ENCODE peak calls at places on chromosome 2, in eight cellular contexts. Y is MM.1S, S is HepG2, A is HCT116, X is small intestine, F is pancreas, J is BJ, N is choroid plexus epithelial cell. V is an unnamed sample.

GRCh38 chr2:28391564-28392296 is 928 bp upstream of the FOSL2 start:
- DNase-seq in A (peak; percentile 65), Y (peak; percentile 87), F (peak; percentile 80), N (peak; percentile 91), S (peak; percentile 72), J (peak; percentile 55), X (peak; percentile 99), V (peak; percentile 78)

GRCh38 chr2:222315443-222316121 is 16.8 kb upstream of the PAX3 start:
- DNase-seq in J (no peak), Y (peak; percentile 5), N (no peak), F (no peak), S (no peak), A (no peak), X (no peak), V (no peak)

GRCh38 chr2:70827388-70827787 is 7.0 kb upstream of the CLEC4F start:
- DNase-seq in X (no peak), S (no peak), F (no peak), J (no peak), Y (no peak), A (no peak), N (no peak), V (no peak)

GRCh38 chr2:158723921-158724802 is 71.0 kb upstream of the DAPL1 start:
- DNase-seq in S (peak; percentile 63), N (no peak), F (no peak), Y (no peak), J (no peak), A (peak; percentile 35), X (peak; percentile 49), V (peak; percentile 64)

GRCh38 chr2:196482119-196483065 is 157.1 kb upstream of the CCDC150 start:
- DNase-seq in S (no peak), A (no peak), X (no peak), Y (no peak), N (peak; percentile 30), F (no peak), J (no peak), V (peak; percentile 54)

GRCh38 chr2:236562434-236562833 is 7.2 kb upstream of the ACKR3 start:
- DNase-seq in Y (peak; percentile 7), X (peak; percentile 37), J (no peak), A (peak; percentile 41), S (peak; percentile 55), F (peak; percentile 39), N (peak; percentile 47), V (peak; percentile 28)

GRCh38 chr2:28702415-28702859 is 49.2 kb upstream of the PPP1CB start:
- DNase-seq in J (no peak), S (peak; percentile 58), N (no peak), A (no peak), Y (no peak), F (peak; percentile 41), X (no peak), V (no peak)

GRCh38 chr2:55986001-55986400 is 62.4 kb upstream of the EFEMP1 start:
- DNase-seq in J (no peak), Y (no peak), N (no peak), F (no peak), S (no peak), X (no peak), A (no peak), V (no peak)

GRCh38 chr2:61759718-61760117 is 94.1 kb downstream of the FAM161A start:
- DNase-seq in F (no peak), Y (no peak), S (no peak), A (no peak), J (peak; percentile 16), X (no peak), N (peak; percentile 87), V (peak; percentile 75)

GRCh38 chr2:19358242-19359020 is at the start of gene OSR1:
- DNase-seq in A (no peak), F (no peak), N (peak; percentile 86), J (no peak), X (no peak), S (peak; percentile 53), Y (peak; percentile 24), V (peak; percentile 58)

GRCh38 chr2:219002395-219003266 is 9.4 kb upstream of the CRYBA2 start:
- DNase-seq in A (peak; percentile 60), N (peak; percentile 21), F (peak; percentile 86), S (peak; percentile 54), J (no peak), Y (peak; percentile 66), X (peak; percentile 72), V (peak; percentile 62)

GRCh38 chr2:60899230-60899891 is 18.0 kb downstream of the REL start:
- DNase-seq in N (no peak), A (no peak), X (no peak), F (no peak), Y (no peak), S (no peak), J (no peak), V (no peak)

GRCh38 chr2:205386109-205386508 is 296.2 kb upstream of the NRP2 start:
- DNase-seq in J (no peak), N (peak; percentile 75), X (no peak), F (no peak), S (no peak), Y (no peak), A (no peak), V (no peak)

GRCh38 chr2:127066942-127067341 is 40.0 kb downstream of the BIN1 start:
- DNase-seq in A (no peak), J (no peak), Y (no peak), X (no peak), F (no peak), N (peak; percentile 35), S (no peak), V (no peak)

GRCh38 chr2:53202063-53202462 is 565.5 kb upstream of the CHAC2 start:
- DNase-seq in A (peak; percentile 54), X (peak; percentile 2), F (peak; percentile 69), J (peak; percentile 9), N (peak; percentile 79), Y (no peak), S (peak; percentile 25), V (peak; percentile 94)

GRCh38 chr2:158724803-158725271 is 70.3 kb upstream of the DAPL1 start:
- DNase-seq in A (no peak), S (no peak), N (no peak), J (no peak), F (peak; percentile 22), X (peak; percentile 83), Y (no peak), V (peak; percentile 60)

GRCh38 chr2:223108376-223109100 is 56.5 kb downstream of the KCNE4 start:
- DNase-seq in X (no peak), F (no peak), Y (no peak), N (no peak), J (peak; percentile 61), S (no peak), A (no peak), V (no peak)

GRCh38 chr2:101467306-101467705 is 7.6 kb downstream of the RFX8 start:
- DNase-seq in Y (no peak), F (no peak), A (no peak), S (no peak), N (peak; percentile 22), X (no peak), J (no peak), V (no peak)

GRCh38 chr2:9665903-9666302 is 35.1 kb upstream of the YWHAQ start:
- DNase-seq in S (no peak), N (peak; percentile 87), F (no peak), J (peak; percentile 61), A (no peak), Y (no peak), X (no peak), V (no peak)

DNA sequence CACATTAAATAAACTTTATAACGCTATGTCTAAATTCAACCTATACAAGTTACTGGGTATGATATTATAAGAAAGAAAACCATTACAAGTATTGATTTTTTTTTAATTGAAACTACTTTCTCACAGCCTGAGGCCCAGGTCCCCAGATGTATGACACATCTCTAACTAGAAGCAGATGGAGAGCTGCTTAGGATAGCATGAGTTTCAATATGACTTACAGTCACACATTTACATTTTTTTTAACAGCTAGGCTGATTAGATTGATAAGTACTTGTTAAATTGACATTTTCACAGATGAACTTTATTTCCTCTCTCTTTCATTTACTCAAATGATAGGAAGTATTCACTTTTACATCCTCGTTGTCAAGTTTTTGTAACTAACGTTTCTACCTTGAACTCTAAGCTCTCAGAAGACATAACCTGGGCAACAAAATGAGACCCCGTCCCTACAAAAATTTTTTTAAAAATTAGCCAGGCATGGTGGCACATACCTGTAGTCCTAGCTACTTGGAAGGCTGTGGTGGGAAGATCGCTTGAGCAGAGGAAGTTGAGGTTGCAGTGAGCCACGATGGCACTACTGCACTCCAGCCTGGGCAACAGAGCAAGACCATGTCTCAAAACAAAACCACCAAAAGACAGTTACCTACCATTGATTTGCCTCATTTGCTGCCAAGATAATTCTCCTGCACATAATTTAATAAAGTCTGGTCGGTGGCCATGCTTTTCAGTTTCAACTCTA is 52.4 kb downstream of the STK39 start:
- DNase-seq in N (no peak), S (no peak), F (no peak), A (no peak), X (no peak), J (no peak), Y (no peak), V (no peak)
- H3K4me3 ChIP-seq in N (no peak overlapping the region), S (no peak overlapping the region), F (no peak overlapping the region), A (no peak overlapping the region), X (no peak overlapping the region), J (no peak overlapping the region), Y (no peak overlapping the region), V (no peak overlapping the region)

DNA sequence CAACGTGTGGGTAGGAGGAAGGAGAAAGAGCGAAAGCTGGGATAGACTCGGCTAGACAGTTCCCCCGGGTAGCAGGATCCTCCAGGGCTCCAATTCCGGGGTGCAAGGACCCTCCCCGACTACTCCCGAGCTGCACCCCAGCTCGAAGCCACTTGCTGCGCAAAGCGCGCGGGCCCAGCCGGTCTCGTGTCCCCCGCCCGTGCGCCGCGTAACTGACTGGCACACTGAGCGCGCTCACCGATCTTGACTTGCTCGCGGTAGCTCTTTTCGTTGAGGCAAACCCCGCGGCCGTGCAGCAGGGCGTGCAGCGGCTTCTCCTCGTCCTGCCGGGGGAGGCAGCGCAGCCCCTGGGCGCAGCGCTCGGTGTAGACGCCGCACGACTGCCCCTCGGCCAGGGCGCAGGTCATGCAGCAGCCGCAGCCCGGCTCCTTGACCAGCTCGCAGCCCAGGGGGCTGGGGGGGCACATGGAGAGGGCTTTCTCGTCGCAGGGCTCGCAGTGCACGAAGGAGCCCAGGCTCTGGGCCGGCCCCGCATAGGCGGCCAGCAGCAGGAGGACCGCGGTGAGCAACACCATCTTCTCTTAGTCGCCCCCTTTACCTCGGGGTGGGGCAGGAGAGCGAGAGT is 1.0 kb downstream of the IGFBP5 start:
- DNase-seq in A (no peak), J (no peak), S (no peak), Y (peak; percentile 41), F (no peak), N (peak; percentile 50), X (no peak), V (peak; percentile 57)
- H3K4me3 ChIP-seq in A (no peak overlapping the region), J (peak overlapping the region; percentile 75), S (no peak overlapping the region), Y (peak overlapping the region; percentile 69), F (peak overlapping the region; percentile 25), N (peak overlapping the region; percentile 73), X (peak overlapping the region; percentile 43), V (peak overlapping the region; percentile 40)

DNA sequence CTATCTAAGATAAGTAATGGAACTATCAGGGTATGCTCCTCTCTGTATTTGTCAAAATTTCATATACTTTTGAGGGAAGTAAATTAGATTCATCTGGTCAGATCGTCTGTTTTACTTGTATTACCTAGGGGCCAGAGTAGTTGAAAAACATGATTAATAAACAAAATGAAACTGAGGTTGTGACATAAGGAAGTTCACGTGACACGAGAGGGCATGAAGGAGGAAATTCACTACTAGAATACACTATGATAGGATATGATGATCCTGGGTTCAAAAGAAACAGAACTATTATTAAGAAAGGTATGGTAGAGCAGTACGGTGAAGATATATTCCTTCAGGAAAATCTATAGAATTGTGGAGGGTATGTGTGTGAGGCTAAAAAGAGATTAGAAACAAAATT is 58.4 kb upstream of the SPAG16 start:
- DNase-seq in A (no peak), N (no peak), Y (no peak), J (no peak), S (no peak), X (no peak), F (no peak), V (no peak)
- H3K4me3 ChIP-seq in A (no peak overlapping the region), N (no peak overlapping the region), Y (no peak overlapping the region), J (no peak overlapping the region), S (no peak overlapping the region), X (no peak overlapping the region), F (no peak overlapping the region), V (no peak overlapping the region)

GRCh38 chr2:39265315-39265714 is 21.5 kb upstream of the CDKL4 start:
- DNase-seq in A (no peak), F (no peak), N (no peak), X (no peak), J (no peak), S (no peak), Y (peak; percentile 45), V (no peak)
- H3K4me3 ChIP-seq in A (no peak overlapping the region), F (no peak overlapping the region), N (no peak overlapping the region), X (no peak overlapping the region), J (no peak overlapping the region), S (no peak overlapping the region), Y (peak overlapping the region; percentile 36), V (no peak overlapping the region)

V was measured in epithelial cell of esophagus.